ENCODE peak calls at places on chromosomes 16 and 17, in six cellular contexts. M is NCI-H1417; G is T-helper 2 cell; K is A172; W is sigmoid colon; N is effector memory CD8-positive, alpha-beta T cell. P is an unnamed sample.

GRCh38 chr17:16439303-16439791 is 24.0 kb downstream of the TRPV2 start:
- DNase-seq in M (no peak), G (peak; percentile 67), K (no peak), W (no peak), N (peak; percentile 33), P (peak; percentile 78)

GRCh38 chr17:77771145-77771544 is 187.4 kb upstream of the TNRC6C start:
- DNase-seq in M (no peak), G (no peak), K (no peak), W (no peak), N (no peak), P (no peak)

GRCh38 chr17:78683031-78683961 is 98.8 kb downstream of the CYTH1 start:
- DNase-seq in M (no peak), G (no peak), K (no peak), W (no peak), N (no peak), P (no peak)

GRCh38 chr17:32769846-32770245 is 107.1 kb downstream of the MYO1D start:
- DNase-seq in M (no peak), G (no peak), K (peak; percentile 13), W (no peak), N (no peak), P (no peak)

GRCh38 chr16:27232061-27232841 is 28.9 kb downstream of the KDM8 start:
- DNase-seq in M (no peak), G (no peak), K (no peak), W (peak; percentile 59), N (no peak), P (peak; percentile 89)

GRCh38 chr17:67434061-67434525 is 57.0 kb downstream of the PITPNC1 start:
- DNase-seq in M (no peak), G (peak; percentile 34), K (no peak), W (no peak), N (peak; percentile 64), P (no peak)

GRCh38 chr16:72664122-72664479 is 383.8 kb downstream of the ZFHX3 start:
- DNase-seq in M (no peak), G (no peak), K (no peak), W (no peak), N (no peak), P (no peak)

GRCh38 chr17:76696763-76697701 is 13.7 kb downstream of the MXRA7 start:
- DNase-seq in M (peak; percentile 58), G (peak; percentile 13), K (no peak), W (no peak), N (no peak), P (no peak)

GRCh38 chr16:86590501-86591144 is 12.3 kb downstream of the FOXL1 start:
- DNase-seq in M (no peak), G (no peak), K (peak; percentile 86), W (no peak), N (no peak), P (no peak)

GRCh38 chr17:28086519-28086918 is 44.0 kb downstream of the NLK start:
- DNase-seq in M (no peak), G (no peak), K (peak; percentile 32), W (no peak), N (no peak), P (no peak)

GRCh38 chr17:47741109-47741792 is 8.2 kb downstream of the TBX21 start:
- DNase-seq in M (no peak), G (no peak), K (no peak), W (peak; percentile 35), N (peak; percentile 53), P (no peak)

GRCh38 chr16:82769845-82770244 is 143.1 kb downstream of the CDH13 start:
- DNase-seq in M (no peak), G (no peak), K (no peak), W (no peak), N (no peak), P (no peak)

GRCh38 chr16:2457267-2457666 is 2.6 kb upstream of the TEDC2 start:
- DNase-seq in M (no peak), G (no peak), K (no peak), W (no peak), N (no peak), P (no peak)

GRCh38 chr16:31868701-31869167 is 4.9 kb upstream of the ZNF267 start:
- DNase-seq in M (peak; percentile 51), G (peak; percentile 77), K (peak; percentile 71), W (peak; percentile 85), N (peak; percentile 79), P (peak; percentile 93)

GRCh38 chr16:88503374-88503770 is 50.3 kb downstream of the ZFPM1 start:
- DNase-seq in M (no peak), G (no peak), K (peak; percentile 56), W (no peak), N (no peak), P (no peak)

GRCh38 chr16:74625500-74626350 is 18.8 kb upstream of the GLG1 start:
- DNase-seq in M (no peak), G (no peak), K (no peak), W (no peak), N (no peak), P (no peak)

GRCh38 chr17:64622931-64623654 is 39.0 kb downstream of the SMURF2 start:
- DNase-seq in M (no peak), G (no peak), K (peak; percentile 93), W (no peak), N (no peak), P (no peak)

GRCh38 chr17:42313773-42314566 is 25.7 kb downstream of the STAT5A start:
- DNase-seq in M (no peak), G (no peak), K (no peak), W (no peak), N (no peak), P (no peak)

GRCh38 chr16:66020642-66021041 is 345.8 kb upstream of the CDH5 start:
- DNase-seq in M (no peak), G (no peak), K (peak; percentile 41), W (no peak), N (no peak), P (no peak)

GRCh38 chr17:77555741-77556291 is 402.7 kb upstream of the TNRC6C start:
- DNase-seq in M (peak; percentile 95), G (peak; percentile 9), K (no peak), W (peak; percentile 71), N (no peak), P (no peak)

GRCh38 chr17:38587956-38588771 is 17.6 kb downstream of the SRCIN1 start:
- DNase-seq in M (peak; percentile 42), G (no peak), K (no peak), W (no peak), N (no peak), P (no peak)

GRCh38 chr17:15119928-15120327 is 145.2 kb downstream of the PMP22 start:
- DNase-seq in M (no peak), G (no peak), K (no peak), W (no peak), N (no peak), P (no peak)

GRCh38 chr16:16110111-16110490 is 113.2 kb downstream of the ABCC6 start:
- DNase-seq in M (no peak), G (no peak), K (no peak), W (no peak), N (no peak), P (no peak)

GRCh38 chr17:30376621-30377452 is 1.9 kb upstream of the CPD start:
- DNase-seq in M (peak; percentile 98), G (peak; percentile 14), K (no peak), W (no peak), N (no peak), P (no peak)

GRCh38 chr17:42221886-42222745 is 27.8 kb upstream of the GHDC start:
- DNase-seq in M (peak; percentile 16), G (peak; percentile 75), K (peak; percentile 66), W (no peak), N (peak; percentile 48), P (no peak)

GRCh38 chr17:64092952-64093451 is 36.9 kb downstream of the ERN1 start:
- DNase-seq in M (no peak), G (peak; percentile 58), K (no peak), W (no peak), N (no peak), P (no peak)

GRCh38 chr17:63450551-63450950 is 4.4 kb upstream of the CYB561 start:
- DNase-seq in M (no peak), G (no peak), K (peak; percentile 81), W (no peak), N (no peak), P (no peak)

GRCh38 chr17:58402679-58403078 is 14.7 kb downstream of the RNF43 start:
- DNase-seq in M (no peak), G (no peak), K (peak; percentile 46), W (no peak), N (no peak), P (no peak)

GRCh38 chr17:15648384-15648783 is 28.9 kb upstream of the FBXW10B start:
- DNase-seq in M (no peak), G (no peak), K (peak; percentile 33), W (no peak), N (no peak), P (no peak)

GRCh38 chr17:33435716-33436301 is 142.7 kb upstream of the ASIC2 start:
- DNase-seq in M (no peak), G (no peak), K (peak; percentile 40), W (no peak), N (no peak), P (no peak)

GRCh38 chr17:39628655-39629493 is 2.1 kb downstream of the PPP1R1B start:
- DNase-seq in M (peak; percentile 54), G (no peak), K (no peak), W (no peak), N (no peak), P (no peak)

GRCh38 chr17:33778505-33779398 is 476.3 kb upstream of the CCL2 start:
- DNase-seq in M (peak; percentile 64), G (peak; percentile 44), K (peak; percentile 67), W (no peak), N (peak; percentile 8), P (no peak)

GRCh38 chr17:13024526-13025263 is 6.9 kb upstream of the ELAC2 start:
- DNase-seq in M (peak; percentile 35), G (peak; percentile 47), K (peak; percentile 46), W (no peak), N (peak; percentile 62), P (no peak)

GRCh38 chr17:62800580-62800979 is 7.5 kb downstream of the MARCHF10 start:
- DNase-seq in M (no peak), G (no peak), K (no peak), W (no peak), N (no peak), P (no peak)

GRCh38 chr17:652310-652709 is 62.3 kb downstream of the VPS53 start:
- DNase-seq in M (no peak), G (no peak), K (no peak), W (peak; percentile 96), N (no peak), P (peak; percentile 97)

P was measured in posterior vena cava.